ENCODE peak calls at places on chromosomes 3 and 15, in ten cellular contexts. O, P, K, H, F, D, E, R, N and X are unnamed samples.

GRCh38 chr3:38598791-38599190 is 50.7 kb downstream of the SCN5A start:
- DNase-seq in H (no peak), N (no peak), P (no peak), D (no peak), K (no peak), F (no peak), O (no peak), E (no peak), R (no peak), X (no peak)

GRCh38 chr3:49469037-49469875 is 811 bp upstream of the DAG1 start:
- DNase-seq in O (peak), P (peak), D (peak), K (peak), N (no peak), F (peak), H (no peak), R (peak), E (no peak), X (peak)

GRCh38 chr15:93146196-93146595 is 57.2 kb upstream of the RGMA start:
- DNase-seq in H (no peak), E (no peak), N (no peak), O (no peak), P (no peak), K (no peak), F (no peak), D (no peak), R (no peak), X (no peak)

GRCh38 chr15:74995779-74996765 is 709 bp downstream of the SCAMP5 start:
- DNase-seq in E (no peak), F (no peak), D (no peak), N (no peak), K (no peak), P (peak), H (no peak), O (peak), R (no peak), X (no peak)

GRCh38 chr3:119295816-119296484 is 1.8 kb downstream of the ARHGAP31 start:
- DNase-seq in O (no peak), R (no peak), E (no peak), K (no peak), H (no peak), D (no peak), N (no peak), F (no peak), P (no peak), X (no peak)

GRCh38 chr3:79843180-79843579 is 75.4 kb upstream of the ROBO1 start:
- DNase-seq in K (no peak), O (no peak), F (no peak), E (no peak), H (no peak), N (no peak), R (no peak), P (no peak), D (no peak), X (no peak)

GRCh38 chr15:64284037-64284436 is 71.9 kb downstream of the CSNK1G1 start:
- DNase-seq in O (no peak), H (no peak), K (no peak), F (no peak), P (no peak), D (peak), R (no peak), N (no peak), E (no peak), X (no peak)

GRCh38 chr3:141353652-141354495 is 14.4 kb upstream of the ZBTB38 start:
- DNase-seq in H (no peak), E (no peak), N (no peak), P (no peak), R (no peak), K (no peak), D (no peak), F (no peak), O (no peak), X (no peak)

GRCh38 chr3:188776447-188776846 is 395.3 kb upstream of the TPRG1 start:
- DNase-seq in F (no peak), H (no peak), D (peak), E (no peak), R (no peak), K (no peak), N (no peak), O (no peak), P (no peak), X (no peak)

GRCh38 chr3:66261318-66261717 is 40.5 kb downstream of the SLC25A26 start:
- DNase-seq in P (no peak), R (no peak), K (no peak), H (no peak), N (no peak), D (peak), F (no peak), E (no peak), O (no peak), X (no peak)

GRCh38 chr15:49734831-49735508 is 114.1 kb downstream of the DTWD1 start:
- DNase-seq in D (no peak), O (no peak), P (no peak), F (no peak), K (no peak), R (no peak), H (no peak), E (no peak), N (no peak), X (no peak)

GRCh38 chr3:164883161-164883560 is 195.1 kb downstream of the SI start:
- DNase-seq in N (no peak), F (no peak), H (no peak), D (no peak), R (no peak), E (no peak), K (no peak), O (no peak), P (no peak), X (no peak)

GRCh38 chr3:46024131-46024530 is 3.2 kb downstream of the XCR1 start:
- DNase-seq in H (no peak), N (no peak), E (no peak), P (no peak), K (no peak), O (no peak), R (no peak), F (no peak), D (no peak), X (no peak)

GRCh38 chr3:172673210-172673679 is 37.6 kb downstream of the NCEH1 start:
- DNase-seq in R (no peak), O (peak), H (no peak), N (peak), K (peak), D (peak), P (peak), F (peak), E (peak), X (peak)

GRCh38 chr15:43545426-43545825 is 28.0 kb downstream of the MAP1A start:
- DNase-seq in K (no peak), R (no peak), N (no peak), D (no peak), F (no peak), H (no peak), P (no peak), O (no peak), E (no peak), X (no peak)

GRCh38 chr3:122932251-122932967 is 95.2 kb downstream of the SEMA5B start:
- DNase-seq in K (no peak), H (no peak), E (no peak), R (no peak), P (no peak), F (no peak), O (no peak), N (no peak), D (no peak), X (no peak)